ENCODE peak calls at places on chromosomes 3 and 15, in four cellular contexts. One of them, this sample, is unnamed.

GRCh38 chr3:85912981-85913380 is 954.2 kb downstream of the CADM2 start:
- DNase-seq in fibroblast of pulmonary artery: no peak
- DNase-seq in cardiac muscle cell: no peak
- DNase-seq in esophagus squamous epithelium: no peak
- DNase-seq in this sample: no peak

GRCh38 chr15:85533949-85534543 is 153.6 kb downstream of the AKAP13 start:
- DNase-seq in fibroblast of pulmonary artery: no peak
- DNase-seq in cardiac muscle cell: no peak
- DNase-seq in esophagus squamous epithelium: no peak
- DNase-seq in this sample: no peak

GRCh38 chr3:143827425-143827824 is 20.8 kb downstream of the SLC9A9 start:
- DNase-seq in fibroblast of pulmonary artery: no peak
- DNase-seq in cardiac muscle cell: no peak
- DNase-seq in esophagus squamous epithelium: no peak
- DNase-seq in this sample: no peak

GRCh38 chr3:105614288-105615030 is 247.8 kb downstream of the ALCAM start:
- DNase-seq in fibroblast of pulmonary artery: peak
- DNase-seq in cardiac muscle cell: peak
- DNase-seq in esophagus squamous epithelium: no peak
- DNase-seq in this sample: no peak

GRCh38 chr3:169694117-169694516 is 30.6 kb upstream of the MECOM start:
- DNase-seq in fibroblast of pulmonary artery: peak
- DNase-seq in cardiac muscle cell: peak
- DNase-seq in esophagus squamous epithelium: no peak
- DNase-seq in this sample: no peak

GRCh38 chr3:52339612-52340011 is 23.5 kb downstream of the DNAH1 start:
- DNase-seq in fibroblast of pulmonary artery: peak
- DNase-seq in cardiac muscle cell: peak
- DNase-seq in esophagus squamous epithelium: no peak
- DNase-seq in this sample: no peak

GRCh38 chr3:197706658-197707057 is 30.0 kb downstream of the RUBCN start:
- DNase-seq in fibroblast of pulmonary artery: no peak
- DNase-seq in cardiac muscle cell: no peak
- DNase-seq in esophagus squamous epithelium: no peak
- DNase-seq in this sample: no peak

GRCh38 chr3:33047842-33048834 is 48.8 kb downstream of the GLB1 start:
- DNase-seq in fibroblast of pulmonary artery: no peak
- DNase-seq in cardiac muscle cell: no peak
- DNase-seq in esophagus squamous epithelium: no peak
- DNase-seq in this sample: no peak

GRCh38 chr3:149489060-149489690 is 14.7 kb downstream of the TM4SF4 start:
- DNase-seq in fibroblast of pulmonary artery: peak
- DNase-seq in cardiac muscle cell: peak
- DNase-seq in esophagus squamous epithelium: no peak
- DNase-seq in this sample: no peak

GRCh38 chr3:177944228-177944661 is 592.0 kb upstream of the KCNMB2 start:
- DNase-seq in fibroblast of pulmonary artery: no peak
- DNase-seq in cardiac muscle cell: no peak
- DNase-seq in esophagus squamous epithelium: no peak
- DNase-seq in this sample: no peak

GRCh38 chr3:149366031-149366430 is 11.4 kb downstream of the TM4SF1 start:
- DNase-seq in fibroblast of pulmonary artery: no peak
- DNase-seq in cardiac muscle cell: no peak
- DNase-seq in esophagus squamous epithelium: no peak
- DNase-seq in this sample: no peak

GRCh38 chr3:57226156-57226555 is 1.4 kb upstream of the APPL1 start:
- DNase-seq in fibroblast of pulmonary artery: no peak
- DNase-seq in cardiac muscle cell: no peak
- DNase-seq in esophagus squamous epithelium: no peak
- DNase-seq in this sample: no peak

GRCh38 chr3:98855811-98856400 is 45.6 kb downstream of the DCBLD2 start:
- DNase-seq in fibroblast of pulmonary artery: peak
- DNase-seq in cardiac muscle cell: peak
- DNase-seq in esophagus squamous epithelium: no peak
- DNase-seq in this sample: no peak

GRCh38 chr3:30426319-30426993 is 179.9 kb upstream of the TGFBR2 start:
- DNase-seq in fibroblast of pulmonary artery: peak
- DNase-seq in cardiac muscle cell: peak
- DNase-seq in esophagus squamous epithelium: no peak
- DNase-seq in this sample: no peak

GRCh38 chr15:40277472-40277871 is 5.4 kb downstream of the ANKRD63 start:
- DNase-seq in fibroblast of pulmonary artery: no peak
- DNase-seq in cardiac muscle cell: no peak
- DNase-seq in esophagus squamous epithelium: no peak
- DNase-seq in this sample: no peak

GRCh38 chr3:43345877-43346276 is 59.5 kb downstream of the SNRK start:
- DNase-seq in fibroblast of pulmonary artery: peak
- DNase-seq in cardiac muscle cell: peak
- DNase-seq in esophagus squamous epithelium: no peak
- DNase-seq in this sample: no peak

GRCh38 chr15:68608206-68608843 is 29.5 kb downstream of the CORO2B start:
- DNase-seq in fibroblast of pulmonary artery: peak
- DNase-seq in cardiac muscle cell: peak
- DNase-seq in esophagus squamous epithelium: no peak
- DNase-seq in this sample: peak

GRCh38 chr3:63450634-63451363 is 172.7 kb downstream of the SYNPR start:
- DNase-seq in fibroblast of pulmonary artery: no peak
- DNase-seq in cardiac muscle cell: no peak
- DNase-seq in esophagus squamous epithelium: no peak
- DNase-seq in this sample: no peak

GRCh38 chr3:197135212-197135611 is 105.6 kb upstream of the MELTF start:
- DNase-seq in fibroblast of pulmonary artery: no peak
- DNase-seq in cardiac muscle cell: no peak
- DNase-seq in esophagus squamous epithelium: no peak
- DNase-seq in this sample: no peak

GRCh38 chr3:120144267-120144666 is 50.0 kb upstream of the GSK3B start:
- DNase-seq in fibroblast of pulmonary artery: peak
- DNase-seq in cardiac muscle cell: peak
- DNase-seq in esophagus squamous epithelium: no peak
- DNase-seq in this sample: no peak

GRCh38 chr3:152269423-152270144 is 855 bp downstream of the MBNL1 start:
- DNase-seq in fibroblast of pulmonary artery: peak
- DNase-seq in cardiac muscle cell: peak
- DNase-seq in esophagus squamous epithelium: no peak
- DNase-seq in this sample: peak

GRCh38 chr3:100175637-100176250 is 61.4 kb upstream of the FILIP1L start:
- DNase-seq in fibroblast of pulmonary artery: no peak
- DNase-seq in cardiac muscle cell: no peak
- DNase-seq in esophagus squamous epithelium: no peak
- DNase-seq in this sample: no peak

DNA sequence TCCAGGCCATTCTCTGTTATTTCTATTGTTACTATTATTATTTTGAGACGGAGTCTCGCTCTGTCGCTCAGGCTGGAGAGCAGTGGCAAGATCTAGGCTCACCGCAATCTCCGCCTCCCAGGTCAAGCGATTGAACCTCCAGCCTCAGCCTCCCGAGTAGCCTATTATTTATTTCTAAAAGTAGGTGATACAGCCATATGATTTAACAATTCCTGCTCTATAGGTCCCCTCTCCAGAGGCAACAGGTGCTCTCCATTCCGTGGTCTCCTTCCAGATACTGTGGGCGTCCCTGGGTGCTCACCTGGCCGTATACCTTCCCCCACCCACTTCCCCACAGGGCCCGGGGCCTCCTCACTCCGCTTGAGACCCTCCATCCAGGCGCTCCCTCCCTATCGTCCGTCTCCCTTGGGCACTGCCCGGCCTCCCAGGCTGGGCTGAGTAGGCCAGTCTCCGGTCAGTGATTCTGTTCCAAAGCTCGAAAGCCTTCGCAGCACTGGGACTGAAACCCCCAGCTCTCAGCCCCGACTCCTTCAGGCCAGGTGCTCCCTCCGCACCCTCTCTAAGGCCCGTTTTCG is 708 bp upstream of the PTPN23 start:
- DNase-seq in fibroblast of pulmonary artery: no peak
- DNase-seq in cardiac muscle cell: no peak
- DNase-seq in esophagus squamous epithelium: no peak
- DNase-seq in this sample: no peak
- TF ChIP-seq CTCF in fibroblast of pulmonary artery: peak
- TF ChIP-seq CTCF in cardiac muscle cell: no peak
- TF ChIP-seq CTCF in esophagus squamous epithelium: peak
- TF ChIP-seq CTCF in this sample: no peak

GRCh38 chr15:43483306-43484128 is 9.4 kb downstream of the TP53BP1 start:
- DNase-seq in fibroblast of pulmonary artery: peak
- DNase-seq in cardiac muscle cell: peak
- DNase-seq in esophagus squamous epithelium: no peak
- DNase-seq in this sample: no peak
- TF ChIP-seq CTCF in fibroblast of pulmonary artery: peak
- TF ChIP-seq CTCF in cardiac muscle cell: peak
- TF ChIP-seq CTCF in esophagus squamous epithelium: no peak
- TF ChIP-seq CTCF in this sample: no peak

GRCh38 chr3:49786357-49787181 is at the start of gene IP6K1:
- DNase-seq in fibroblast of pulmonary artery: peak
- DNase-seq in cardiac muscle cell: peak
- DNase-seq in esophagus squamous epithelium: peak
- DNase-seq in this sample: peak
- TF ChIP-seq CTCF in fibroblast of pulmonary artery: no peak
- TF ChIP-seq CTCF in cardiac muscle cell: no peak
- TF ChIP-seq CTCF in esophagus squamous epithelium: no peak
- TF ChIP-seq CTCF in this sample: no peak

GRCh38 chr3:162175145-162175544 is 678.5 kb downstream of the OTOL1 start:
- DNase-seq in fibroblast of pulmonary artery: no peak
- DNase-seq in cardiac muscle cell: no peak
- DNase-seq in esophagus squamous epithelium: no peak
- DNase-seq in this sample: no peak
- TF ChIP-seq CTCF in fibroblast of pulmonary artery: no peak
- TF ChIP-seq CTCF in cardiac muscle cell: no peak
- TF ChIP-seq CTCF in esophagus squamous epithelium: no peak
- TF ChIP-seq CTCF in this sample: no peak

This sample was measured in mucosa of descending colon.